ENCODE peak calls at places on chromosome 17, in nine cellular contexts. Z is GM23248, H is SK-N-SH, V is hepatocyte, I is neural progenitor cell, W is HCT116, K is GM23338, G is MM.1S, N is PC-3. T is an unnamed sample.

GRCh38 chr17:80965606-80966005 is 26.0 kb upstream of the CHMP6 start:
- DNase-seq in Z (no peak), H (no peak), V (no peak), I (no peak), W (no peak), K (no peak), G (no peak), N (no peak), T (no peak)

GRCh38 chr17:40351185-40352043 is 13.1 kb downstream of the GJD3 start:
- DNase-seq in Z (no peak), H (peak), V (peak), I (peak), W (no peak), K (no peak), G (no peak), N (no peak), T (no peak)

GRCh38 chr17:56653877-56654276 is 60.4 kb downstream of the NOG start:
- DNase-seq in Z (peak), H (peak), V (peak), I (peak), W (peak), K (peak), G (peak), N (peak), T (peak)

GRCh38 chr17:39653662-39654331 is 11.4 kb upstream of the TCAP start:
- DNase-seq in Z (peak), H (peak), V (peak), I (no peak), W (no peak), K (peak), G (peak), N (peak), T (peak)

GRCh38 chr17:15463363-15463762 is 4.1 kb downstream of the CDRT4 start:
- DNase-seq in Z (peak), H (no peak), V (peak), I (peak), W (no peak), K (peak), G (no peak), N (peak), T (no peak)

GRCh38 chr17:82644148-82644547 is 4.1 kb downstream of the WDR45B start:
- DNase-seq in Z (no peak), H (no peak), V (no peak), I (no peak), W (no peak), K (no peak), G (no peak), N (no peak), T (no peak)

GRCh38 chr17:82909322-82909904 is 69.6 kb upstream of the ZNF750 start:
- DNase-seq in Z (no peak), H (no peak), V (no peak), I (no peak), W (no peak), K (no peak), G (no peak), N (no peak), T (no peak)

GRCh38 chr17:68035131-68035522 is 408 bp upstream of the KPNA2 start:
- DNase-seq in Z (peak), H (no peak), V (peak), I (peak), W (no peak), K (peak), G (no peak), N (no peak), T (peak)

GRCh38 chr17:73262676-73263642 is 1.3 kb upstream of the CPSF4L start:
- DNase-seq in Z (no peak), H (peak), V (no peak), I (no peak), W (no peak), K (peak), G (no peak), N (no peak), T (no peak)

GRCh38 chr17:65561394-65562205 is at the start of gene AXIN2:
- DNase-seq in Z (peak), H (peak), V (peak), I (peak), W (peak), K (peak), G (peak), N (peak), T (peak)

GRCh38 chr17:63961355-63962207 is 11.1 kb downstream of the SCN4A start:
- DNase-seq in Z (peak), H (peak), V (peak), I (peak), W (peak), K (peak), G (peak), N (peak), T (peak)

GRCh38 chr17:39097159-39097519 is 54.3 kb downstream of the PLXDC1 start:
- DNase-seq in Z (no peak), H (no peak), V (no peak), I (no peak), W (no peak), K (no peak), G (no peak), N (no peak), T (no peak)

GRCh38 chr17:19354123-19354522 is 8.4 kb downstream of the B9D1 start:
- DNase-seq in Z (peak), H (no peak), V (no peak), I (no peak), W (peak), K (no peak), G (no peak), N (peak), T (no peak)

GRCh38 chr17:36591434-36592315 is at the start of gene DHRS11:
- DNase-seq in Z (peak), H (peak), V (peak), I (peak), W (peak), K (peak), G (peak), N (peak), T (peak)

GRCh38 chr17:3788200-3788599 is 12.8 kb downstream of the ITGAE start:
- DNase-seq in Z (no peak), H (no peak), V (no peak), I (no peak), W (no peak), K (no peak), G (peak), N (no peak), T (no peak)

GRCh38 chr17:82888583-82889495 is 49.0 kb upstream of the ZNF750 start:
- DNase-seq in Z (no peak), H (peak), V (no peak), I (no peak), W (no peak), K (no peak), G (no peak), N (no peak), T (no peak)

GRCh38 chr17:74861554-74862107 is 1.9 kb upstream of the GRIN2C start:
- DNase-seq in Z (peak), H (no peak), V (no peak), I (no peak), W (no peak), K (peak), G (no peak), N (no peak), T (no peak)

GRCh38 chr17:64281962-64282752 is 19.1 kb upstream of the TEX2 start:
- DNase-seq in Z (peak), H (peak), V (peak), I (peak), W (peak), K (peak), G (peak), N (peak), T (peak)

GRCh38 chr17:31470592-31470991 is 79.1 kb downstream of the RAB11FIP4 start:
- DNase-seq in Z (peak), H (no peak), V (no peak), I (no peak), W (no peak), K (no peak), G (no peak), N (peak), T (no peak)

GRCh38 chr17:2102931-2103398 is 48.1 kb downstream of the HIC1 start:
- DNase-seq in Z (peak), H (no peak), V (no peak), I (no peak), W (peak), K (no peak), G (no peak), N (peak), T (no peak)

GRCh38 chr17:44850612-44851011 is 2.9 kb downstream of the HIGD1B start:
- DNase-seq in Z (no peak), H (no peak), V (no peak), I (no peak), W (no peak), K (no peak), G (no peak), N (no peak), T (no peak)

GRCh38 chr17:32627233-32628008 is 140.6 kb downstream of the CDK5R1 start:
- DNase-seq in Z (peak), H (peak), V (peak), I (peak), W (no peak), K (peak), G (no peak), N (peak), T (no peak)

GRCh38 chr17:40090234-40091111 is 9.9 kb downstream of the NR1D1 start:
- DNase-seq in Z (no peak), H (no peak), V (no peak), I (no peak), W (no peak), K (no peak), G (no peak), N (no peak), T (no peak)

GRCh38 chr17:4511199-4511932 is 12.7 kb downstream of the SPNS2 start:
- DNase-seq in Z (no peak), H (no peak), V (no peak), I (no peak), W (no peak), K (no peak), G (no peak), N (no peak), T (no peak)

GRCh38 chr17:58391302-58391984 is 25.9 kb downstream of the RNF43 start:
- DNase-seq in Z (no peak), H (peak), V (peak), I (no peak), W (peak), K (no peak), G (no peak), N (peak), T (no peak)

GRCh38 chr17:2442166-2442565 is 41.3 kb upstream of the MNT start:
- DNase-seq in Z (no peak), H (no peak), V (peak), I (no peak), W (no peak), K (no peak), G (no peak), N (no peak), T (no peak)

GRCh38 chr17:36000730-36001108 is 634 bp downstream of the CCL15 start:
- DNase-seq in Z (no peak), H (no peak), V (peak), I (no peak), W (no peak), K (no peak), G (no peak), N (no peak), T (no peak)

GRCh38 chr17:48619821-48620496 is 4.9 kb upstream of the HOXB8 start:
- DNase-seq in Z (no peak), H (no peak), V (no peak), I (peak), W (no peak), K (peak), G (no peak), N (no peak), T (no peak)

GRCh38 chr17:69525920-69526841 is 111.7 kb downstream of the MAP2K6 start:
- DNase-seq in Z (peak), H (peak), V (peak), I (peak), W (peak), K (peak), G (peak), N (peak), T (peak)

GRCh38 chr17:38572665-38573365 is 32.9 kb downstream of the SRCIN1 start:
- DNase-seq in Z (peak), H (peak), V (peak), I (peak), W (no peak), K (peak), G (peak), N (peak), T (no peak)

GRCh38 chr17:70241071-70241470 is 71.7 kb downstream of the KCNJ2 start:
- DNase-seq in Z (no peak), H (no peak), V (no peak), I (no peak), W (no peak), K (no peak), G (no peak), N (no peak), T (no peak)

GRCh38 chr17:11935734-11936406 is 61.4 kb downstream of the ZNF18 start:
- DNase-seq in Z (peak), H (peak), V (peak), I (peak), W (peak), K (peak), G (peak), N (peak), T (peak)

GRCh38 chr17:48681609-48682008 is 40.7 kb downstream of the PRAC1 start:
- DNase-seq in Z (no peak), H (no peak), V (no peak), I (no peak), W (no peak), K (no peak), G (no peak), N (peak), T (no peak)

GRCh38 chr17:76081295-76082210 is 2.6 kb downstream of the ZACN start:
- DNase-seq in Z (no peak), H (peak), V (no peak), I (no peak), W (no peak), K (peak), G (no peak), N (no peak), T (no peak)

GRCh38 chr17:77526728-77527355 is 386.1 kb downstream of the SEC14L1 start:
- DNase-seq in Z (no peak), H (no peak), V (no peak), I (no peak), W (no peak), K (no peak), G (no peak), N (no peak), T (no peak)

GRCh38 chr17:62859146-62859545 is 51.0 kb upstream of the MARCHF10 start:
- DNase-seq in Z (peak), H (no peak), V (no peak), I (no peak), W (no peak), K (no peak), G (no peak), N (peak), T (no peak)

DNA sequence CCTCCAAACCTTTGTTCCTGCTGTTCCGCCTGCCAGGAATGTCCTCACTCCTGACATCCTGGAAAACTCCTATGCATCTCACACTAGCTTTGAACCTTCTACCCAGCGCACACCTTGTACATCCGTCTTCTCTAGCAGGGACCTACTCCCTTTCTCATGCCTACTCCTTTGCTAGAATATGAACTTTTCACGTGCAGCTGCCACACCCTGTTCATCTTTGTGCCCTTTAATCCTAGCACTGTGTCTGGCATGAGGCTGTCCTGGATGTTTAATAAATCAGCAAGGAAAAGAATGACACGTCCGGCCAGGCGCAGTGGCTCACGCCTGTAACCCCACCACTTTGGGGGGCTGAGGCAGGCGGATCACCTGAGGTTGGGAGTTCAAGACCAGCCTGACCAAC is 111.0 kb downstream of the NTN1 start:
- DNase-seq in Z (no peak), H (no peak), V (no peak), I (no peak), W (no peak), K (no peak), G (no peak), N (no peak), T (no peak)
- H2AFZ ChIP-seq in Z (no peak), H (no peak), V (no peak), I (no peak), W (no peak), K (no peak), G (no peak), N (no peak), T (no peak)

GRCh38 chr17:55654015-55654414 is 68.6 kb downstream of the TMEM100 start:
- DNase-seq in Z (no peak), H (no peak), V (no peak), I (no peak), W (no peak), K (no peak), G (no peak), N (no peak), T (no peak)

GRCh38 chr17:55654821-55655220 is 67.8 kb downstream of the TMEM100 start:
- DNase-seq in Z (no peak), H (no peak), V (no peak), I (no peak), W (no peak), K (no peak), G (no peak), N (no peak), T (no peak)

GRCh38 chr17:55652825-55653224 is 69.8 kb downstream of the TMEM100 start:
- DNase-seq in Z (no peak), H (no peak), V (no peak), I (no peak), W (no peak), K (no peak), G (no peak), N (peak), T (no peak)

GRCh38 chr17:55649935-55650597 is 72.6 kb downstream of the TMEM100 start:
- DNase-seq in Z (no peak), H (no peak), V (no peak), I (no peak), W (no peak), K (no peak), G (no peak), N (no peak), T (no peak)

DNA sequence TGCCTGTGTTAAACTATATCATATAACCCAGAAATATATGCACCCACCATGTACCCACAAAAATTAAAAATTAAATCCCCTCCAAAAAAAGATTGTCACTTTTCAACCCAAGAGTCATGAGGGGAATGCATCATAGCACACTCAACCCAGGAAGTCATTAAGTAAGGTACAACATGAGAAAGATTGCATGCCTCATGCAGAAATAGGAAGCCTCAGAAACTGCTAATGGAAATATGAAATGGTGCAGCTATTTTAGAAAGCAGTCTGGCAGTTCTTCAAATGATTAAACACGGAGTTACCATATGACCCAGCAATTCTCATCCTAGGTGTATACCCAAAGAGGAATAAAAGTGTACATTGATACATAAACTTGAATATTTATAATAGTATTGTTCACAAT is 70.5 kb downstream of the TMEM100 start:
- DNase-seq in Z (no peak), H (no peak), V (no peak), I (no peak), W (no peak), K (no peak), G (no peak), N (no peak), T (no peak)
- TF ChIP-seq EZH2phosphoT487 in Z (no peak), H (no peak), V (no peak), I (no peak), W (no peak), K (no peak), G (no peak), N (no peak), T (no peak)

DNA sequence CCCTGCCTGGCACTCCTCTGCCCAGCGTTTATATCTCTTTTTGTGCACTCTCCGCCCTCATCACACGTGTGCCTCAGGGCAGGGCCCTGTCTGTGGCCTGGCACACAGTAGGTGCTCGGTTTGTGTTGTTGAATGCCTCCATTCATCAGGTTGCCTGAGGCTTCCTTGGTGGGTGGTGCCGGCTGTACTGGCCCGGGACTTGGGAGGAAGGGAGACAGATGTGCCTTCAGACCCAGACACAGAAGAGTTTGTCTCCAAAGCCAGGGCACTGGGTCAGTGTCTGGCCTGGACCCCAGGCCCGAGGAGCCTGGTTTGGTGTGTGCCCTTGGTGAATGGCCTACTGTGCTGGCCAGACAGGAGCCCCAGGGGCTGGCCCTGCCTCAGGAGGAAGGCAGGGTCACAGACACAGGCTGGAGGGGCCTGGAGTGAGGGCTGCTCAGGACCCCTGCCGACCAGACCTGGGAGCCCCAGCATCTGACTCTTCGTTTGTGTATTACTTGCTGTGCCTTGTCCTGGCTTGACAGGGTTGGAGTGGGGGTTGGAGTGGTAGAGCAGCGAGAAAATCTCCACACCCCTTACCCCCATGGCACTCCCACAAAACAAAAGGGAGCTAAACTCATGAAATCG is 71.7 kb downstream of the RAI1 start:
- DNase-seq in Z (peak), H (no peak), V (no peak), I (no peak), W (no peak), K (no peak), G (no peak), N (no peak), T (peak)
- H2AFZ ChIP-seq in Z (peak), H (no peak), V (peak), I (no peak), W (no peak), K (peak), G (peak), N (peak), T (no peak)

GRCh38 chr17:79316805-79317204 is 242.2 kb downstream of the ENGASE start:
- DNase-seq in Z (no peak), H (no peak), V (no peak), I (no peak), W (no peak), K (no peak), G (no peak), N (no peak), T (no peak)

GRCh38 chr17:79322216-79323123 is 247.8 kb downstream of the ENGASE start:
- DNase-seq in Z (no peak), H (no peak), V (no peak), I (no peak), W (no peak), K (no peak), G (no peak), N (no peak), T (no peak)

GRCh38 chr17:79317916-79318315 is 243.3 kb downstream of the ENGASE start:
- DNase-seq in Z (no peak), H (no peak), V (no peak), I (no peak), W (no peak), K (no peak), G (no peak), N (no peak), T (no peak)

GRCh38 chr17:79323556-79323955 is 248.9 kb downstream of the ENGASE start:
- DNase-seq in Z (no peak), H (no peak), V (no peak), I (no peak), W (no peak), K (no peak), G (no peak), N (no peak), T (no peak)

DNA sequence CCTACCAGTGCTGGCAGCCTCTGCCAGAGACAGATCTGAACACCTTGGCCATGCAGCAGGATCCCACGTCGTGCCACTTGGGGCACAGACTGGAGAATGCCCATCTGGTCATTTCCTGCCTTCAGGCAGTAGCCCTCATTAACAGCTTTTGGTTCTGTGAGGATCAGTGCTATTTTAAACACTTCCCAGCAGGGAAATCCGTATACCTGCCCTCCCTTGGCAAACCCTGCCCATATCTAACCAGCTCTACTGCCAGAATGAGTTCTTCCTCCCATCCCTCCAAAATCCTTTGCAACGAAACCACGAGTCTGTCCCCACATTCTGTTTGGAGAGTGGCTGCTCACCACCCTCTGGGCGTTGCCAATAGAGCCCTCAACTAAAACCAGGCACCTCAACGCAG is 245.7 kb downstream of the ENGASE start:
- DNase-seq in Z (no peak), H (no peak), V (no peak), I (no peak), W (no peak), K (no peak), G (no peak), N (no peak), T (no peak)
- TF ChIP-seq EZH2phosphoT487 in Z (no peak), H (no peak), V (no peak), I (no peak), W (no peak), K (no peak), G (no peak), N (no peak), T (no peak)